ENCODE peak calls at places on chromosomes 3 and 15, in eight cellular contexts. I is H54; G is HCEC 1CT; W is tibial artery; B is activated CD4-positive, alpha-beta T cell treated with anti-CD3 and anti-CD28 coated beads, Interleukin-2, amount 10 ng/mL, durations not matched to agents 7 days and 5 days; R is GDM1; E is HFFc6; M is NCI-H748 treated with DMSO at 0.1 percent for 48 hours. D is an unnamed sample.

GRCh38 chr3:186882881-186883685 is 40.6 kb downstream of the ADIPOQ start:
- DNase-seq in I (peak), E (peak), R (no peak), G (peak), B (no peak), W (no peak), M (no peak), D (peak)

GRCh38 chr15:42508263-42508690 is 12.8 kb downstream of the SNAP23 start:
- DNase-seq in M (no peak), R (no peak), G (peak), B (no peak), I (no peak), E (no peak), W (no peak), D (peak)

GRCh38 chr3:195040094-195040493 is 230.9 kb downstream of the XXYLT1 start:
- DNase-seq in M (no peak), R (no peak), E (no peak), I (no peak), W (no peak), B (no peak), G (no peak), D (no peak)

GRCh38 chr3:127768346-127769008 is 53.8 kb downstream of the MGLL start:
- DNase-seq in W (no peak), M (no peak), B (no peak), G (peak), I (peak), E (peak), R (no peak), D (peak)

GRCh38 chr3:122281891-122282290 is 43.2 kb upstream of the CSTA start:
- DNase-seq in E (no peak), B (no peak), M (no peak), W (no peak), I (no peak), R (no peak), G (no peak), D (no peak)

GRCh38 chr3:178719036-178719635 is 182.9 kb downstream of the KCNMB2 start:
- DNase-seq in M (no peak), B (no peak), R (no peak), G (peak), I (no peak), E (no peak), W (no peak), D (peak)

GRCh38 chr15:59237119-59237853 is 30.6 kb downstream of the LDHAL6B start:
- DNase-seq in E (no peak), I (no peak), B (no peak), R (no peak), M (no peak), G (peak), W (no peak), D (no peak)

GRCh38 chr3:89268059-89268458 is 160.6 kb downstream of the EPHA3 start:
- DNase-seq in E (no peak), I (no peak), G (no peak), R (no peak), W (no peak), M (no peak), B (no peak), D (no peak)

GRCh38 chr3:161977063-161977462 is 480.5 kb downstream of the OTOL1 start:
- DNase-seq in I (no peak), R (no peak), W (no peak), G (peak), M (no peak), B (no peak), E (peak), D (peak)

GRCh38 chr15:90031231-90031791 is 30.2 kb downstream of the ZNF710 start:
- DNase-seq in E (peak), M (no peak), I (no peak), B (peak), R (no peak), W (peak), G (no peak), D (peak)

GRCh38 chr3:148006508-148006907 is 597.3 kb downstream of the ZIC1 start:
- DNase-seq in G (peak), R (no peak), W (no peak), E (peak), I (no peak), B (no peak), M (no peak), D (peak)

GRCh38 chr15:87368511-87368910 is 888.0 kb downstream of the NTRK3 start:
- DNase-seq in W (no peak), E (no peak), B (no peak), I (no peak), R (no peak), M (no peak), G (no peak), D (no peak)

GRCh38 chr3:133998691-133999241 is 31.0 kb downstream of the SLCO2A1 start:
- DNase-seq in W (no peak), E (no peak), I (no peak), R (no peak), G (no peak), M (no peak), B (no peak), D (no peak)

GRCh38 chr15:64112904-64113303 is 17.1 kb downstream of the SNX1 start:
- DNase-seq in G (no peak), R (no peak), E (peak), I (no peak), M (no peak), B (no peak), W (no peak), D (peak)

GRCh38 chr15:69081310-69082004 is 67.0 kb downstream of the NOX5 start:
- DNase-seq in W (peak), R (no peak), E (peak), M (no peak), I (no peak), G (peak), B (no peak), D (peak)

GRCh38 chr3:127019449-127019848 is 36.5 kb downstream of the PLXNA1 start:
- DNase-seq in I (peak), E (peak), G (peak), R (no peak), M (no peak), W (no peak), B (no peak), D (peak)

GRCh38 chr15:41494922-41495735 is 1.5 kb downstream of the ITPKA start:
- DNase-seq in R (no peak), M (no peak), G (no peak), I (no peak), W (no peak), E (no peak), B (peak), D (no peak)

GRCh38 chr15:48120751-48121150 is at the start of gene SLC24A5:
- DNase-seq in B (no peak), M (no peak), R (no peak), I (no peak), G (no peak), E (no peak), W (no peak), D (no peak)

GRCh38 chr3:111915905-111916304 is 56.8 kb downstream of the PHLDB2 start:
- DNase-seq in R (no peak), I (no peak), M (no peak), W (no peak), G (no peak), E (peak), B (no peak), D (no peak)

GRCh38 chr3:20186600-20187004 is 596 bp upstream of the SGO1 start:
- DNase-seq in G (no peak), M (no peak), I (no peak), B (no peak), R (no peak), W (no peak), E (no peak), D (no peak)

GRCh38 chr3:36833160-36833814 is 68.9 kb upstream of the DCLK3 start:
- DNase-seq in R (no peak), I (no peak), G (no peak), W (no peak), B (no peak), M (no peak), E (no peak), D (no peak)

GRCh38 chr15:50542051-50542450 is 4.4 kb downstream of the USP50 start:
- DNase-seq in E (peak), M (no peak), W (no peak), R (no peak), G (no peak), I (no peak), B (no peak), D (peak)